ENCODE peak calls at places on chromosome 10, in eight cellular contexts. D is T-helper 17 cell; J is left lung; R is activated CD8-positive, alpha-beta T cell treated with anti-CD3 and anti-CD28 coated beads for 36 hours; A is memory B cell; H is activated CD8-positive, alpha-beta memory T cell treated with anti-CD3 and anti-CD28 coated beads, Interleukin-2, amount 10 ng/mL, durations not matched to agents 7 days and 5 days; K is right lobe of liver; M is CD4-positive, alpha-beta T cell. B is an unnamed sample.

GRCh38 chr10:11541296-11541695 is 70.2 kb downstream of the USP6NL start:
- ATAC-seq in D (no peak), J (no peak), R (no peak), A (no peak), H (no peak), K (no peak), M (no peak), B (no peak)

GRCh38 chr10:21750424-21750823 is 216.4 kb downstream of the MLLT10 start:
- ATAC-seq in D (no peak), J (no peak), R (no peak), A (no peak), H (no peak), K (no peak), M (no peak), B (no peak)

GRCh38 chr10:70092389-70092718 is 39.7 kb downstream of the MACROH2A2 start:
- ATAC-seq in D (peak; percentile 50), J (no peak), R (no peak), A (no peak), H (peak; percentile 17), K (no peak), M (peak; percentile 60), B (no peak)

GRCh38 chr10:72086466-72087391 is 1.6 kb downstream of the SPOCK2 start:
- ATAC-seq in D (peak; percentile 26), J (peak; percentile 31), R (peak; percentile 7), A (peak; percentile 71), H (peak; percentile 18), K (peak; percentile 22), M (peak; percentile 16), B (no peak)

GRCh38 chr10:129968020-129968861 is 4.2 kb upstream of the EBF3 start:
- ATAC-seq in D (no peak), J (no peak), R (no peak), A (no peak), H (no peak), K (no peak), M (no peak), B (no peak)

GRCh38 chr10:71635867-71636266 is 83.7 kb downstream of the C10orf105 start:
- ATAC-seq in D (no peak), J (no peak), R (no peak), A (no peak), H (no peak), K (no peak), M (no peak), B (no peak)

GRCh38 chr10:121668336-121669009 is 70.2 kb upstream of the FGFR2 start:
- ATAC-seq in D (no peak), J (peak; percentile 91), R (no peak), A (no peak), H (no peak), K (peak; percentile 63), M (no peak), B (peak; percentile 73)

GRCh38 chr10:28249512-28249911 is 53.4 kb downstream of the MPP7 start:
- ATAC-seq in D (no peak), J (no peak), R (no peak), A (no peak), H (no peak), K (no peak), M (no peak), B (no peak)

GRCh38 chr10:87505366-87506113 is 847 bp downstream of the MINPP1 start:
- ATAC-seq in D (peak; percentile 69), J (peak; percentile 93), R (peak; percentile 51), A (peak; percentile 65), H (peak; percentile 73), K (peak; percentile 88), M (peak; percentile 64), B (peak; percentile 86)

GRCh38 chr10:48802611-48803046 is 118.0 kb downstream of the WDFY4 start:
- ATAC-seq in D (peak; percentile 46), J (no peak), R (peak; percentile 43), A (peak; percentile 82), H (peak; percentile 60), K (no peak), M (no peak), B (no peak)

GRCh38 chr10:5589963-5590511 is 65.3 kb downstream of the CALML3 start:
- ATAC-seq in D (peak; percentile 83), J (no peak), R (no peak), A (no peak), H (no peak), K (no peak), M (peak; percentile 28), B (peak; percentile 43)

GRCh38 chr10:51377070-51377931 is 303.0 kb downstream of the PRKG1 start:
- ATAC-seq in D (no peak), J (no peak), R (no peak), A (no peak), H (no peak), K (no peak), M (no peak), B (no peak)

GRCh38 chr10:126476256-126476655 is 88.0 kb upstream of the ADAM12 start:
- ATAC-seq in D (no peak), J (no peak), R (no peak), A (no peak), H (no peak), K (no peak), M (no peak), B (no peak)

GRCh38 chr10:35202050-35202449 is 75.4 kb downstream of the CREM start:
- ATAC-seq in D (no peak), J (no peak), R (no peak), A (no peak), H (peak; percentile 41), K (no peak), M (no peak), B (no peak)

GRCh38 chr10:35928760-35929159 is 286.7 kb upstream of the FZD8 start:
- ATAC-seq in D (no peak), J (no peak), R (no peak), A (no peak), H (no peak), K (no peak), M (no peak), B (no peak)